ENCODE peak calls at places on chromosomes 7 and 10, in six cellular contexts. V is PC-3; G is CD4-positive, alpha-beta T cell; Z is left lung; Q is fibroblast of villous mesenchyme; K is GM13976. S is an unnamed sample.
A peak's percentile ranks its signal among the peaks of the same experiment; 100 is the strongest.

GRCh38 chr7:99422625-99423024 is 13.9 kb downstream of the BUD31 start:
- DNase-seq in Q (no peak), G (no peak), K (no peak), V (no peak), Z (peak; percentile 4), S (no peak)

GRCh38 chr10:61964949-61965693 is 63.6 kb downstream of the ARID5B start:
- DNase-seq in G (no peak), K (no peak), Z (no peak), V (no peak), Q (no peak), S (no peak)

GRCh38 chr7:5441840-5442513 is 18.3 kb upstream of the TNRC18 start:
- DNase-seq in G (no peak), Q (no peak), K (no peak), Z (peak; percentile 74), V (no peak), S (no peak)

GRCh38 chr10:24963646-24964045 is 11.2 kb upstream of the PRTFDC1 start:
- DNase-seq in Z (no peak), V (no peak), Q (no peak), K (no peak), G (no peak), S (no peak)

GRCh38 chr10:32367793-32368453 is 21.0 kb upstream of the EPC1 start:
- DNase-seq in V (peak; percentile 92), Q (peak; percentile 80), K (peak; percentile 59), Z (no peak), G (peak; percentile 72), S (peak; percentile 41)

GRCh38 chr7:133434246-133434865 is 181.5 kb downstream of the EXOC4 start:
- DNase-seq in V (peak; percentile 30), Q (peak; percentile 49), Z (no peak), G (no peak), K (peak; percentile 40), S (peak; percentile 13)

GRCh38 chr10:118840071-118840775 is 85.5 kb upstream of the CACUL1 start:
- DNase-seq in K (no peak), Q (peak; percentile 7), Z (no peak), G (no peak), V (peak; percentile 80), S (peak; percentile 93)

GRCh38 chr7:100694196-100694745 is at the start of gene GIGYF1:
- DNase-seq in Q (peak; percentile 60), G (peak; percentile 52), V (peak; percentile 36), K (peak; percentile 89), Z (peak; percentile 93), S (peak; percentile 84)

GRCh38 chr7:2734761-2735571 is 47.0 kb downstream of the AMZ1 start:
- DNase-seq in K (no peak), Z (peak; percentile 82), V (no peak), G (no peak), Q (peak; percentile 81), S (no peak)

GRCh38 chr7:90246184-90246583 is 1.2 kb downstream of the CFAP69 start:
- DNase-seq in Q (peak; percentile 22), Z (no peak), K (no peak), G (no peak), V (peak; percentile 12), S (peak; percentile 0)

GRCh38 chr7:121278120-121279021 is 50.4 kb upstream of the WNT16 start:
- DNase-seq in Z (no peak), V (peak; percentile 57), K (peak; percentile 54), G (no peak), Q (peak; percentile 74), S (peak; percentile 24)

GRCh38 chr7:96016056-96016455 is 243.7 kb downstream of the DYNC1I1 start:
- DNase-seq in K (no peak), Q (no peak), G (no peak), V (no peak), Z (no peak), S (no peak)

GRCh38 chr7:150931199-150931869 is 46.8 kb downstream of the KCNH2 start:
- DNase-seq in Z (peak; percentile 27), V (no peak), Q (no peak), K (no peak), G (no peak), S (no peak)

DNA sequence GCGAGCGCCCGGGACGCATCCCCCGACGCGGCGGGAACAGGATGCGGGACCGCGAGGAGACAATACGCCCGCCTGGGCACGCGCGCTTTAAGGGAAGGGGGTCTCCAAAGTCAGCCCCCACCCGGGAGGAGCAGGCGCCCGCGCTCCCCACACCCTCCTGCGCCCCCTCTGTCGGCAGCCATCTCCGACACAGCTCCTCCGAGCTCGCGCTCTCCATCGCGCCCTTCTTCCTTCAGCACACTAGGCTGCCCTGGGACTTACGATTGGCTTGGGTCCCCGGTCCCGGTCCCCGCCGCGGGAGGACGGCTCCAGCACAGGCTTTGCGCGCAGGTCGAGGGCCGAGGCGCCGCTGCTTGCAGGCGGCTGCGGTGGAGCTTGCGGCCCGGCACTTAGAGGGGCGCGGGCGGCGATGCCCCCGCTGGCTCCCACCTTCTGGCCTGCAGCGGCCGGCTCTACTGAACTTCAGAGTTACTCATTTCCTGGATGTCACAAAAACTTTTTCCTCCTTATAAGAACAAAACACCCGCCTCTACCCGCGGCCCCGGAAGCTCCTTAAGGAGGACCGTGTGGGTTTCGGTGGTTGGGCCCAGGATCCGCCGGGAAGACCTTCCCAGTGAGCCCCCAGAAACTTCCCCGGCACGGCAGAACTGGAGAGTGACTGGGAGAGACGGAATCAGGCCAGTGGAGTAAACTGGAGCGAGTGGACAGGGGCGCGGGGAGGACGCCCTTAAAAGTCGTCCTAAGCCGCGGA is at the start of gene ITPRIP:
- DNase-seq in Q (peak; percentile 93), K (peak; percentile 80), V (peak; percentile 67), G (peak; percentile 54), Z (peak; percentile 90), S (peak; percentile 70)
- TF ChIP-seq CTCF in Q (peak; percentile 21), K (peak; percentile 17), V (no peak), G (peak; percentile 24), Z (no peak), S (no peak)

GRCh38 chr7:92609921-92610518 is 19.8 kb upstream of the FAM133B start:
- DNase-seq in Q (no peak), V (peak; percentile 41), K (no peak), Z (no peak), G (no peak), S (no peak)
- TF ChIP-seq CTCF in Q (peak; percentile 40), V (peak; percentile 60), K (no peak), Z (peak; percentile 23), G (peak; percentile 42), S (peak; percentile 75)

GRCh38 chr7:70477051-70478010 is 654.6 kb upstream of the GALNT17 start:
- DNase-seq in K (no peak), V (no peak), Z (no peak), G (no peak), Q (no peak), S (peak; percentile 62)
- TF ChIP-seq CTCF in K (no peak), V (no peak), Z (no peak), G (no peak), Q (no peak), S (no peak)

GRCh38 chr7:122455108-122455507 is 150.6 kb upstream of the FEZF1 start:
- DNase-seq in Z (no peak), V (no peak), K (no peak), Q (no peak), G (no peak), S (no peak)

GRCh38 chr7:122453432-122453831 is 148.9 kb upstream of the FEZF1 start:
- DNase-seq in Z (no peak), Q (no peak), V (no peak), K (no peak), G (no peak), S (no peak)

GRCh38 chr7:122457325-122457724 is 152.8 kb upstream of the FEZF1 start:
- DNase-seq in K (no peak), Z (no peak), G (no peak), Q (no peak), V (no peak), S (no peak)

GRCh38 chr7:122460936-122461335 is 156.4 kb upstream of the FEZF1 start:
- DNase-seq in Q (no peak), K (no peak), V (no peak), G (no peak), Z (no peak), S (no peak)

GRCh38 chr7:122457969-122458368 is 153.4 kb upstream of the FEZF1 start:
- DNase-seq in V (no peak), K (no peak), Q (no peak), Z (no peak), G (no peak), S (no peak)
- TF ChIP-seq CTCF in V (no peak), K (no peak), Q (no peak), Z (no peak), G (no peak), S (no peak)

DNA sequence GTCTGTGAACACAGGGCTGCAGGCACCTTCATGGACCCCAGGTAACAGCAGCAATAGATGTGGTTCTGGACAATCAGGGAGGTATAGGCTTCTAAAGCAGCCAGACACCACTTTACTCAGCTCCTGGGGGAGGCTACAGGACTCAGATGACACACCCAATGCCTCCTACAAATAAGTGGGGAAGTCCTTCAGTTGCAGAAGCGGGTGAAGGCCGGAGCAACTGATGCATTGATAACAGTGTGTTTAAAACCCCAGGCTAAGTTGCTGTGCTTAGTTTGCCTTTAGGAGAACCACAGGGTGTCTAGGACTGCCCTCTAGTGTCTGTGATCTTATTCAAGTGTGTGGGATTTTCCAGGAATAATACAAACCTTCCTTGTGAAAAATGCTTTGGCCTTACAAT is 5.9 kb upstream of the ITGA8 start:
- DNase-seq in Q (peak; percentile 66), K (peak; percentile 49), G (no peak), V (peak; percentile 48), Z (no peak), S (peak; percentile 54)
- TF ChIP-seq CTCF in Q (peak; percentile 71), K (peak; percentile 47), G (no peak), V (peak; percentile 57), Z (peak; percentile 35), S (peak; percentile 33)